ENCODE peak calls at places on chromosomes 2 and 18, in seven cellular contexts. B, R, G, K, P, S and T are unnamed samples.

GRCh38 chr2:173956454-173956853 is 8.7 kb downstream of the SP3 start:
- DNase-seq in B (no peak), R (no peak), G (no peak), K (no peak), P (no peak), S (no peak), T (no peak)

GRCh38 chr18:54684786-54685185 is 93.7 kb downstream of the DYNAP start:
- DNase-seq in B (no peak), R (peak), G (no peak), K (no peak), P (peak), S (no peak), T (no peak)

GRCh38 chr18:59416818-59417217 is 57.8 kb upstream of the LMAN1 start:
- DNase-seq in B (no peak), R (no peak), G (no peak), K (no peak), P (peak), S (no peak), T (peak)

GRCh38 chr2:130763405-130763804 is 8.1 kb downstream of the AMER3 start:
- DNase-seq in B (no peak), R (no peak), G (no peak), K (no peak), P (no peak), S (no peak), T (no peak)

GRCh38 chr2:160753331-160753654 is 259.7 kb upstream of the RBMS1 start:
- DNase-seq in B (no peak), R (no peak), G (no peak), K (no peak), P (no peak), S (no peak), T (no peak)

GRCh38 chr2:213185147-213185822 is 33.9 kb upstream of the IKZF2 start:
- DNase-seq in B (no peak), R (no peak), G (no peak), K (no peak), P (no peak), S (no peak), T (peak)

GRCh38 chr2:3386448-3386958 is 7.0 kb downstream of the TRAPPC12 start:
- DNase-seq in B (no peak), R (no peak), G (no peak), K (no peak), P (no peak), S (no peak), T (no peak)

GRCh38 chr18:13268035-13268700 is 49.6 kb downstream of the LDLRAD4 start:
- DNase-seq in B (peak), R (no peak), G (no peak), K (peak), P (peak), S (no peak), T (no peak)

GRCh38 chr18:34117319-34117718 is 107.4 kb downstream of the NOL4 start:
- DNase-seq in B (no peak), R (no peak), G (no peak), K (no peak), P (no peak), S (no peak), T (no peak)

GRCh38 chr2:84905181-84906107 is at the start of gene TMSB10:
- DNase-seq in B (peak), R (peak), G (peak), K (peak), P (peak), S (peak), T (peak)

GRCh38 chr2:57204364-57204763 is 842.2 kb upstream of the VRK2 start:
- DNase-seq in B (no peak), R (no peak), G (no peak), K (no peak), P (peak), S (no peak), T (no peak)

GRCh38 chr2:174634130-174635014 is 36.8 kb upstream of the WIPF1 start:
- DNase-seq in B (no peak), R (peak), G (no peak), K (peak), P (peak), S (peak), T (peak)

GRCh38 chr2:151020411-151020810 is 241.3 kb downstream of the RBM43 start:
- DNase-seq in B (no peak), R (no peak), G (no peak), K (no peak), P (no peak), S (no peak), T (no peak)

GRCh38 chr2:54483426-54483825 is 27.3 kb downstream of the SPTBN1 start:
- DNase-seq in B (no peak), R (no peak), G (no peak), K (no peak), P (peak), S (no peak), T (no peak)

GRCh38 chr2:235534608-235535422 is 41.0 kb downstream of the AGAP1 start:
- DNase-seq in B (no peak), R (no peak), G (peak), K (no peak), P (no peak), S (no peak), T (no peak)

GRCh38 chr2:189393440-189394111 is 47.7 kb upstream of the WDR75 start:
- DNase-seq in B (no peak), R (no peak), G (no peak), K (no peak), P (peak), S (no peak), T (no peak)